ENCODE peak calls at places on chromosomes 5 and 9, in four cellular contexts. X, Q, E and N are unnamed samples.

GRCh38 chr5:147093138-147093537 is 141.7 kb upstream of the STK32A start:
- DNase-seq in X (no peak), Q (no peak), E (no peak), N (no peak)

GRCh38 chr9:69379250-69379982 is 54.4 kb downstream of the ENTREP1 start:
- DNase-seq in X (no peak), Q (no peak), E (no peak), N (no peak)

GRCh38 chr5:168793844-168794837 is 215.0 kb upstream of the PANK3 start:
- DNase-seq in X (no peak), Q (no peak), E (no peak), N (peak)

GRCh38 chr5:163564321-163564924 is 59.0 kb downstream of the MAT2B start:
- DNase-seq in X (peak), Q (peak), E (peak), N (peak)

GRCh38 chr9:72533322-72533721 is 11.9 kb downstream of the TMC1 start:
- DNase-seq in X (no peak), Q (no peak), E (peak), N (no peak)

GRCh38 chr9:112380771-112381181 is 868 bp downstream of the HSDL2 start:
- DNase-seq in X (peak), Q (no peak), E (no peak), N (no peak)

GRCh38 chr9:96241391-96241809 is 60.6 kb downstream of the HSD17B3 start:
- DNase-seq in X (peak), Q (peak), E (no peak), N (no peak)

GRCh38 chr9:33172735-33173238 is 5.7 kb upstream of the B4GALT1 start:
- DNase-seq in X (no peak), Q (no peak), E (no peak), N (no peak)

GRCh38 chr9:117434568-117434967 is 19.7 kb upstream of the ASTN2 start:
- DNase-seq in X (no peak), Q (no peak), E (no peak), N (no peak)

GRCh38 chr9:117435630-117436261 is 20.9 kb upstream of the ASTN2 start:
- DNase-seq in X (no peak), Q (no peak), E (no peak), N (no peak)

GRCh38 chr9:117437283-117437682 is 22.4 kb upstream of the ASTN2 start:
- DNase-seq in X (no peak), Q (no peak), E (no peak), N (no peak)
- TF ChIP-seq JUND in X (no peak), Q (no peak), E (no peak), N (no peak)

GRCh38 chr5:79329453-79329852 is 93.5 kb downstream of the JMY start:
- DNase-seq in X (no peak), Q (no peak), E (no peak), N (no peak)

GRCh38 chr5:79330071-79330470 is 94.1 kb downstream of the JMY start:
- DNase-seq in X (no peak), Q (no peak), E (no peak), N (no peak)

GRCh38 chr5:79333852-79334557 is 98.1 kb downstream of the JMY start:
- DNase-seq in X (no peak), Q (no peak), E (no peak), N (no peak)
- TF ChIP-seq JUND in X (no peak), Q (no peak), E (no peak), N (no peak)

GRCh38 chr5:136034976-136035375 is 6.2 kb downstream of the TGFBI start:
- DNase-seq in X (no peak), Q (no peak), E (no peak), N (no peak)
- TF ChIP-seq JUND in X (no peak), Q (no peak), E (no peak), N (no peak)

GRCh38 chr5:101424530-101425175 is 521.6 kb upstream of the ST8SIA4 start:
- DNase-seq in X (no peak), Q (peak), E (no peak), N (no peak)

GRCh38 chr5:101418735-101419134 is 515.7 kb upstream of the ST8SIA4 start:
- DNase-seq in X (no peak), Q (no peak), E (peak), N (no peak)
- TF ChIP-seq JUND in X (no peak), Q (no peak), E (no peak), N (no peak)